ENCODE peak calls at places on chromosome 11, in seven cellular contexts. One of them, this sample, is unnamed.

GRCh38 chr11:113133071-113133470 is 171.9 kb downstream of the NCAM1 start:
- DNase-seq in SK-N-SH: no peak
- DNase-seq in aorta: no peak
- DNase-seq in NCI-H146: no peak
- DNase-seq in ureter: no peak
- DNase-seq in left ventricle myocardium inferior: no peak
- DNase-seq in OCI-M1: no peak
- DNase-seq in this sample: no peak

GRCh38 chr11:112166561-112166960 is 611 bp upstream of the TEX12 start:
- DNase-seq in SK-N-SH: no peak
- DNase-seq in aorta: no peak
- DNase-seq in NCI-H146: no peak
- DNase-seq in ureter: no peak
- DNase-seq in left ventricle myocardium inferior: no peak
- DNase-seq in OCI-M1: no peak
- DNase-seq in this sample: no peak

GRCh38 chr11:28123151-28123571 is 15.0 kb downstream of the METTL15 start:
- DNase-seq in SK-N-SH: no peak
- DNase-seq in aorta: no peak
- DNase-seq in NCI-H146: no peak
- DNase-seq in ureter: no peak
- DNase-seq in left ventricle myocardium inferior: no peak
- DNase-seq in OCI-M1: no peak
- DNase-seq in this sample: no peak

GRCh38 chr11:655036-655726 is 18.1 kb downstream of the DRD4 start:
- DNase-seq in SK-N-SH: no peak
- DNase-seq in aorta: no peak
- DNase-seq in NCI-H146: no peak
- DNase-seq in ureter: no peak
- DNase-seq in left ventricle myocardium inferior: no peak
- DNase-seq in OCI-M1: no peak
- DNase-seq in this sample: no peak

GRCh38 chr11:444397-445144 is 2.8 kb upstream of the ANO9 start:
- DNase-seq in SK-N-SH: no peak
- DNase-seq in aorta: peak
- DNase-seq in NCI-H146: peak
- DNase-seq in ureter: no peak
- DNase-seq in left ventricle myocardium inferior: no peak
- DNase-seq in OCI-M1: peak
- DNase-seq in this sample: no peak

GRCh38 chr11:64916040-64916847 is 765 bp downstream of the ATG2A start:
- DNase-seq in SK-N-SH: peak
- DNase-seq in aorta: peak
- DNase-seq in NCI-H146: peak
- DNase-seq in ureter: peak
- DNase-seq in left ventricle myocardium inferior: no peak
- DNase-seq in OCI-M1: peak
- DNase-seq in this sample: peak

GRCh38 chr11:65470433-65470832 is 28.4 kb upstream of the MALAT1 start:
- DNase-seq in SK-N-SH: no peak
- DNase-seq in aorta: no peak
- DNase-seq in NCI-H146: no peak
- DNase-seq in ureter: no peak
- DNase-seq in left ventricle myocardium inferior: no peak
- DNase-seq in OCI-M1: no peak
- DNase-seq in this sample: no peak

GRCh38 chr11:29685361-29685760 is 331.5 kb downstream of the KCNA4 start:
- DNase-seq in SK-N-SH: no peak
- DNase-seq in aorta: no peak
- DNase-seq in NCI-H146: no peak
- DNase-seq in ureter: no peak
- DNase-seq in left ventricle myocardium inferior: no peak
- DNase-seq in OCI-M1: no peak
- DNase-seq in this sample: no peak